ENCODE peak calls at places on chromosome 9, in five cellular contexts. B is gastroesophageal sphincter; E is naive thymus-derived CD8-positive, alpha-beta T cell; D is heart right ventricle; M is right lobe of liver. U is an unnamed sample.
A peak's percentile ranks its signal among the peaks of the same experiment; 100 is the strongest.

GRCh38 chr9:93540305-93540704 is 36.1 kb upstream of the PHF2 start:
- ATAC-seq in M (no peak), E (no peak), D (no peak), B (no peak), U (no peak)

GRCh38 chr9:3963266-3964019 is 336.4 kb downstream of the GLIS3 start:
- ATAC-seq in E (no peak), D (peak; percentile 79), M (peak; percentile 69), B (peak; percentile 25), U (no peak)

GRCh38 chr9:4020038-4020746 is 279.7 kb downstream of the GLIS3 start:
- ATAC-seq in B (no peak), D (no peak), M (no peak), E (peak; percentile 22), U (no peak)

GRCh38 chr9:89579741-89580395 is 24.9 kb upstream of the GADD45G start:
- ATAC-seq in M (no peak), B (no peak), E (peak; percentile 92), D (no peak), U (no peak)

GRCh38 chr9:138022121-138022741 is 144.6 kb downstream of the CACNA1B start:
- ATAC-seq in D (no peak), M (no peak), B (no peak), E (no peak), U (peak; percentile 63)

GRCh38 chr9:131639771-131640437 is 94.6 kb downstream of the PRRT1B start:
- ATAC-seq in D (no peak), M (no peak), B (no peak), E (no peak), U (no peak)

GRCh38 chr9:114745879-114746550 is 59.8 kb downstream of the TNFSF15 start:
- ATAC-seq in E (no peak), B (no peak), M (no peak), D (no peak), U (no peak)

GRCh38 chr9:4167728-4168127 is 132.1 kb downstream of the GLIS3 start:
- ATAC-seq in E (no peak), M (no peak), D (no peak), B (no peak), U (no peak)

GRCh38 chr9:4114569-4115505 is 185.0 kb downstream of the GLIS3 start:
- ATAC-seq in M (no peak), E (no peak), D (peak; percentile 15), B (no peak), U (no peak)

GRCh38 chr9:127825319-127826051 is 22.8 kb downstream of the FPGS start:
- ATAC-seq in M (peak; percentile 75), E (no peak), D (peak; percentile 20), B (no peak), U (peak; percentile 19)

GRCh38 chr9:85077954-85078353 is 408.4 kb downstream of the NTRK2 start:
- ATAC-seq in M (no peak), E (no peak), B (no peak), D (no peak), U (no peak)

GRCh38 chr9:86946712-86947145 is 577 bp downstream of the GAS1 start:
- ATAC-seq in M (no peak), B (peak; percentile 4), D (no peak), E (peak; percentile 15), U (no peak)

GRCh38 chr9:87267251-87267679 is 230.4 kb upstream of the DAPK1 start:
- ATAC-seq in M (no peak), D (peak; percentile 47), E (no peak), B (peak; percentile 79), U (no peak)

GRCh38 chr9:127463382-127463781 is 12.1 kb downstream of the LRSAM1 start:
- ATAC-seq in E (no peak), B (no peak), M (no peak), D (no peak), U (no peak)

GRCh38 chr9:112433715-112434392 is 52.8 kb upstream of the KIAA1958 start:
- ATAC-seq in E (no peak), D (no peak), B (no peak), M (no peak), U (peak; percentile 86)

GRCh38 chr9:21443849-21444625 is 3.8 kb downstream of the IFNA1 start:
- ATAC-seq in E (peak; percentile 94), D (no peak), B (no peak), M (peak; percentile 28), U (peak; percentile 15)

GRCh38 chr9:14238518-14238917 is 75.4 kb downstream of the NFIB start:
- ATAC-seq in B (peak; percentile 73), D (peak; percentile 86), E (no peak), M (peak; percentile 81), U (peak; percentile 86)

GRCh38 chr9:86842573-86842972 is 104.7 kb downstream of the GAS1 start:
- ATAC-seq in B (no peak), E (no peak), D (no peak), M (no peak), U (no peak)

GRCh38 chr9:3906437-3907213 is 380.8 kb upstream of the RFX3 start:
- ATAC-seq in M (peak; percentile 62), E (no peak), B (no peak), D (peak; percentile 86), U (peak; percentile 96)